ENCODE peak calls at places on chromosomes 12 and 14, in six cellular contexts. One of them, this sample, is unnamed.

GRCh38 chr12:22340143-22340542 is 5.6 kb upstream of the ST8SIA1 start:
- DNase-seq in IMR-90: no peak
- DNase-seq in upper lobe of right lung: peak; percentile 70
- DNase-seq in tibial nerve: no peak
- DNase-seq in colonic mucosa: no peak
- DNase-seq in cardiac muscle cell: no peak
- DNase-seq in this sample: no peak

GRCh38 chr12:47591387-47591786 is 114.4 kb downstream of the RPAP3 start:
- DNase-seq in upper lobe of right lung: no peak
- DNase-seq in cardiac muscle cell: no peak
- DNase-seq in IMR-90: no peak
- DNase-seq in colonic mucosa: no peak
- DNase-seq in tibial nerve: no peak
- DNase-seq in this sample: no peak

GRCh38 chr12:15693233-15693911 is 95.8 kb downstream of the EPS8 start:
- DNase-seq in cardiac muscle cell: no peak
- DNase-seq in colonic mucosa: no peak
- DNase-seq in upper lobe of right lung: no peak
- DNase-seq in tibial nerve: no peak
- DNase-seq in IMR-90: peak; percentile 89
- DNase-seq in this sample: no peak

GRCh38 chr12:55955344-55955743 is 10.5 kb downstream of the PMEL start:
- DNase-seq in colonic mucosa: no peak
- DNase-seq in cardiac muscle cell: no peak
- DNase-seq in tibial nerve: no peak
- DNase-seq in upper lobe of right lung: no peak
- DNase-seq in IMR-90: no peak
- DNase-seq in this sample: no peak

GRCh38 chr12:27703720-27704452 is 6.7 kb upstream of the MRPS35 start:
- DNase-seq in colonic mucosa: peak; percentile 91
- DNase-seq in upper lobe of right lung: no peak
- DNase-seq in cardiac muscle cell: peak; percentile 78
- DNase-seq in IMR-90: peak; percentile 89
- DNase-seq in tibial nerve: peak; percentile 34
- DNase-seq in this sample: peak; percentile 49

GRCh38 chr14:103096387-103096786 is 1.9 kb downstream of the EXOC3L4 start:
- DNase-seq in cardiac muscle cell: no peak
- DNase-seq in IMR-90: no peak
- DNase-seq in upper lobe of right lung: no peak
- DNase-seq in tibial nerve: no peak
- DNase-seq in colonic mucosa: no peak
- DNase-seq in this sample: no peak

GRCh38 chr12:122028601-122029560 is 7.2 kb downstream of the BCL7A start:
- DNase-seq in upper lobe of right lung: no peak
- DNase-seq in cardiac muscle cell: no peak
- DNase-seq in IMR-90: no peak
- DNase-seq in tibial nerve: no peak
- DNase-seq in colonic mucosa: no peak
- DNase-seq in this sample: no peak

GRCh38 chr12:69071091-69071370 is 138.1 kb upstream of the CPM start:
- DNase-seq in upper lobe of right lung: no peak
- DNase-seq in tibial nerve: no peak
- DNase-seq in cardiac muscle cell: no peak
- DNase-seq in colonic mucosa: no peak
- DNase-seq in IMR-90: no peak
- DNase-seq in this sample: no peak

GRCh38 chr14:73452341-73453191 is 5.8 kb downstream of the NUMB start:
- DNase-seq in tibial nerve: no peak
- DNase-seq in upper lobe of right lung: no peak
- DNase-seq in cardiac muscle cell: no peak
- DNase-seq in IMR-90: peak; percentile 97
- DNase-seq in colonic mucosa: no peak
- DNase-seq in this sample: peak; percentile 54

GRCh38 chr12:21751517-21751916 is 23.0 kb downstream of the KCNJ8 start:
- DNase-seq in cardiac muscle cell: no peak
- DNase-seq in colonic mucosa: peak; percentile 30
- DNase-seq in upper lobe of right lung: no peak
- DNase-seq in IMR-90: peak; percentile 74
- DNase-seq in tibial nerve: no peak
- DNase-seq in this sample: no peak

GRCh38 chr12:52984136-52984535 is 22.1 kb upstream of the EIF4B start:
- DNase-seq in IMR-90: no peak
- DNase-seq in tibial nerve: no peak
- DNase-seq in upper lobe of right lung: no peak
- DNase-seq in colonic mucosa: no peak
- DNase-seq in cardiac muscle cell: no peak
- DNase-seq in this sample: no peak

GRCh38 chr12:50790081-50790480 is 26.2 kb downstream of the ATF1 start:
- DNase-seq in colonic mucosa: no peak
- DNase-seq in cardiac muscle cell: no peak
- DNase-seq in tibial nerve: no peak
- DNase-seq in IMR-90: no peak
- DNase-seq in upper lobe of right lung: no peak
- DNase-seq in this sample: no peak

GRCh38 chr14:38098074-38098846 is 109.4 kb upstream of the SSTR1 start:
- DNase-seq in tibial nerve: no peak
- DNase-seq in upper lobe of right lung: no peak
- DNase-seq in IMR-90: peak; percentile 95
- DNase-seq in colonic mucosa: no peak
- DNase-seq in cardiac muscle cell: no peak
- DNase-seq in this sample: peak; percentile 15

GRCh38 chr12:53695148-53696138 is 19.6 kb upstream of the ATP5MC2 start:
- DNase-seq in cardiac muscle cell: peak; percentile 38
- DNase-seq in IMR-90: peak; percentile 55
- DNase-seq in tibial nerve: no peak
- DNase-seq in colonic mucosa: peak; percentile 25
- DNase-seq in upper lobe of right lung: peak; percentile 69
- DNase-seq in this sample: peak; percentile 76

GRCh38 chr14:75980856-75981255 is 939 bp downstream of the TGFB3 start:
- DNase-seq in upper lobe of right lung: no peak
- DNase-seq in IMR-90: no peak
- DNase-seq in colonic mucosa: no peak
- DNase-seq in tibial nerve: no peak
- DNase-seq in cardiac muscle cell: no peak
- DNase-seq in this sample: no peak

GRCh38 chr12:74849801-74850200 is 312.2 kb downstream of the ATXN7L3B start:
- DNase-seq in upper lobe of right lung: no peak
- DNase-seq in IMR-90: no peak
- DNase-seq in colonic mucosa: no peak
- DNase-seq in cardiac muscle cell: no peak
- DNase-seq in tibial nerve: no peak
- DNase-seq in this sample: no peak

GRCh38 chr14:69987416-69988144 is 108.4 kb downstream of the SMOC1 start:
- DNase-seq in cardiac muscle cell: no peak
- DNase-seq in colonic mucosa: no peak
- DNase-seq in tibial nerve: no peak
- DNase-seq in IMR-90: no peak
- DNase-seq in upper lobe of right lung: no peak
- DNase-seq in this sample: no peak

GRCh38 chr14:95835331-95835730 is 41.3 kb upstream of the TUNAR start:
- DNase-seq in IMR-90: peak; percentile 3
- DNase-seq in upper lobe of right lung: no peak
- DNase-seq in cardiac muscle cell: no peak
- DNase-seq in colonic mucosa: no peak
- DNase-seq in tibial nerve: no peak
- DNase-seq in this sample: no peak

GRCh38 chr14:71478542-71478941 is 453.7 kb upstream of the RGS6 start:
- DNase-seq in colonic mucosa: no peak
- DNase-seq in cardiac muscle cell: no peak
- DNase-seq in upper lobe of right lung: no peak
- DNase-seq in tibial nerve: no peak
- DNase-seq in IMR-90: peak; percentile 64
- DNase-seq in this sample: peak; percentile 26

GRCh38 chr14:35287481-35288013 is 4.6 kb upstream of the PSMA6 start:
- DNase-seq in upper lobe of right lung: no peak
- DNase-seq in IMR-90: no peak
- DNase-seq in tibial nerve: no peak
- DNase-seq in colonic mucosa: no peak
- DNase-seq in cardiac muscle cell: no peak
- DNase-seq in this sample: no peak

GRCh38 chr12:22396253-22396652 is 61.7 kb upstream of the ST8SIA1 start:
- DNase-seq in tibial nerve: no peak
- DNase-seq in colonic mucosa: no peak
- DNase-seq in upper lobe of right lung: no peak
- DNase-seq in cardiac muscle cell: no peak
- DNase-seq in IMR-90: no peak
- DNase-seq in this sample: no peak

GRCh38 chr12:92717202-92717601 is 14.4 kb downstream of the PLEKHG7 start:
- DNase-seq in colonic mucosa: no peak
- DNase-seq in tibial nerve: no peak
- DNase-seq in upper lobe of right lung: no peak
- DNase-seq in IMR-90: peak; percentile 38
- DNase-seq in cardiac muscle cell: no peak
- DNase-seq in this sample: no peak

GRCh38 chr12:54207539-54208267 is 18.9 kb upstream of the SMUG1 start:
- DNase-seq in upper lobe of right lung: peak; percentile 84
- DNase-seq in cardiac muscle cell: peak; percentile 80
- DNase-seq in IMR-90: peak; percentile 37
- DNase-seq in tibial nerve: peak; percentile 67
- DNase-seq in colonic mucosa: peak; percentile 75
- DNase-seq in this sample: peak; percentile 93

GRCh38 chr12:63206908-63207307 is 55.9 kb upstream of the AVPR1A start:
- DNase-seq in upper lobe of right lung: no peak
- DNase-seq in colonic mucosa: peak; percentile 31
- DNase-seq in IMR-90: no peak
- DNase-seq in cardiac muscle cell: no peak
- DNase-seq in tibial nerve: peak; percentile 19
- DNase-seq in this sample: peak; percentile 24

GRCh38 chr14:74380845-74381244 is 32.6 kb downstream of the VRTN start:
- DNase-seq in IMR-90: no peak
- DNase-seq in tibial nerve: no peak
- DNase-seq in cardiac muscle cell: no peak
- DNase-seq in upper lobe of right lung: peak; percentile 20
- DNase-seq in colonic mucosa: no peak
- DNase-seq in this sample: no peak

GRCh38 chr14:61598980-61599379 is 96.3 kb upstream of the HIF1A start:
- DNase-seq in cardiac muscle cell: peak; percentile 79
- DNase-seq in tibial nerve: no peak
- DNase-seq in IMR-90: no peak
- DNase-seq in colonic mucosa: no peak
- DNase-seq in upper lobe of right lung: no peak
- DNase-seq in this sample: no peak

GRCh38 chr12:53676715-53677611 is 1.1 kb upstream of the ATP5MC2 start:
- DNase-seq in IMR-90: peak; percentile 32
- DNase-seq in cardiac muscle cell: peak; percentile 52
- DNase-seq in upper lobe of right lung: peak; percentile 73
- DNase-seq in colonic mucosa: peak; percentile 45
- DNase-seq in tibial nerve: no peak
- DNase-seq in this sample: peak; percentile 15

GRCh38 chr14:34362625-34363251 is 99.3 kb downstream of the SPTSSA start:
- DNase-seq in upper lobe of right lung: no peak
- DNase-seq in cardiac muscle cell: no peak
- DNase-seq in IMR-90: no peak
- DNase-seq in colonic mucosa: no peak
- DNase-seq in tibial nerve: no peak
- DNase-seq in this sample: no peak

GRCh38 chr14:90808759-90809529 is 7.3 kb downstream of the TTC7B start:
- DNase-seq in upper lobe of right lung: no peak
- DNase-seq in colonic mucosa: no peak
- DNase-seq in cardiac muscle cell: no peak
- DNase-seq in IMR-90: peak; percentile 25
- DNase-seq in tibial nerve: no peak
- DNase-seq in this sample: no peak
- H3K4me1 ChIP-seq in upper lobe of right lung: peaks cover 11% of the 10 kb centered on the region
- H3K4me1 ChIP-seq in colonic mucosa: no peaks in the 10 kb centered on the region
- H3K4me1 ChIP-seq in cardiac muscle cell: peaks cover 12% of the 10 kb centered on the region
- H3K4me1 ChIP-seq in IMR-90: peaks cover 2% of the 10 kb centered on the region
- H3K4me1 ChIP-seq in tibial nerve: no peaks in the 10 kb centered on the region
- H3K4me1 ChIP-seq in this sample: peaks cover 6% of the 10 kb centered on the region

GRCh38 chr14:39432619-39433451 is 602 bp upstream of the FBXO33 start:
- DNase-seq in cardiac muscle cell: peak; percentile 94
- DNase-seq in tibial nerve: peak; percentile 72
- DNase-seq in IMR-90: peak; percentile 65
- DNase-seq in colonic mucosa: peak; percentile 93
- DNase-seq in upper lobe of right lung: peak; percentile 98
- DNase-seq in this sample: peak; percentile 75
- TF ChIP-seq CTCF in cardiac muscle cell: no peak
- TF ChIP-seq CTCF in tibial nerve: peak; percentile 23
- TF ChIP-seq CTCF in IMR-90: peak; percentile 7
- TF ChIP-seq CTCF in colonic mucosa: no peak
- TF ChIP-seq CTCF in upper lobe of right lung: peak; percentile 23
- TF ChIP-seq CTCF in this sample: peak; percentile 59

GRCh38 chr14:64644629-64645028 is 59.6 kb upstream of the PLEKHG3 start:
- DNase-seq in colonic mucosa: no peak
- DNase-seq in IMR-90: no peak
- DNase-seq in upper lobe of right lung: no peak
- DNase-seq in tibial nerve: no peak
- DNase-seq in cardiac muscle cell: no peak
- DNase-seq in this sample: no peak

GRCh38 chr14:64641760-64642159 is 62.5 kb upstream of the PLEKHG3 start:
- DNase-seq in colonic mucosa: no peak
- DNase-seq in tibial nerve: no peak
- DNase-seq in cardiac muscle cell: no peak
- DNase-seq in upper lobe of right lung: no peak
- DNase-seq in IMR-90: no peak
- DNase-seq in this sample: no peak

GRCh38 chr14:64643709-64644108 is 60.5 kb upstream of the PLEKHG3 start:
- DNase-seq in IMR-90: no peak
- DNase-seq in tibial nerve: no peak
- DNase-seq in cardiac muscle cell: no peak
- DNase-seq in upper lobe of right lung: no peak
- DNase-seq in colonic mucosa: no peak
- DNase-seq in this sample: no peak

GRCh38 chr14:64646103-64646502 is 58.1 kb upstream of the PLEKHG3 start:
- DNase-seq in cardiac muscle cell: no peak
- DNase-seq in IMR-90: peak; percentile 71
- DNase-seq in tibial nerve: no peak
- DNase-seq in upper lobe of right lung: no peak
- DNase-seq in colonic mucosa: no peak
- DNase-seq in this sample: no peak

DNA sequence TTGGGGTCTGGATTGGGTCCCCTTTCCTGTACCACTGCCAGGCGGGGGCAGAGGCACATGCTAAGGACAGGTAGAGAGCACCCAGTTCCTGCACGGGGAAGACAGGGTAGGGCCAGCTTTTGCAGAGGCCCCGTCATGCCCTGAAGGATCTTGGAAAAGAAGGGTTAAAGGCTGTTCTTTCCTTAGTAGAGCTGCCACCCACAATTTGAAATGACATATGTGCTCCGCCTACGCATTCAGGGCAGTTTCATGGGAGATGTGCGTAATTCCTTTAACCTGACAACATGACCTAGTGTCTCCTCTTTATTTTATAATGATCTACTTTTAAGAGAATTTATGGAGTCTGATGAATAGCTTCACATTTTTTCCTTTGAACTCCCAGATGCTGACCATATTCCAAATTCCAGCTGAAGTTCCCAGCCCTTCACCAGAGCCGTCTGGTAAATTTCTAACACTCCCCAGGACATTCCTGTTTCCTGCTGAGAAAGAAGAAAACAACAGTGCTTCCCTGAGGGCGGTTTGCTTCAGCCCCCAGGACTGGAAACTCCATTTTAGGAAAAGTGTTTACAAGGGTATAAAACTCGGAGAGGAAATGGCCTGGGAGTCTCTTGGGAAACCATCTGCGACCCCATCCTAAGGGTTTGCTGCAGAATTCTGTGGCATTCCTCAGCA is 58.9 kb upstream of the PLEKHG3 start:
- DNase-seq in colonic mucosa: no peak
- DNase-seq in IMR-90: peak; percentile 97
- DNase-seq in cardiac muscle cell: peak; percentile 67
- DNase-seq in tibial nerve: no peak
- DNase-seq in upper lobe of right lung: no peak
- DNase-seq in this sample: peak; percentile 57
- H3K27ac ChIP-seq in colonic mucosa: no peak overlapping the region
- H3K27ac ChIP-seq in IMR-90: peak overlapping the region; percentile 96
- H3K27ac ChIP-seq in cardiac muscle cell: peak overlapping the region; percentile 93
- H3K27ac ChIP-seq in tibial nerve: peak overlapping the region; percentile 82
- H3K27ac ChIP-seq in upper lobe of right lung: peak overlapping the region; percentile 66
- H3K27ac ChIP-seq in this sample: peak overlapping the region; percentile 47

GRCh38 chr12:111841236-111841749 is 735 bp upstream of the MAPKAPK5 start:
- DNase-seq in colonic mucosa: no peak
- DNase-seq in cardiac muscle cell: no peak
- DNase-seq in IMR-90: no peak
- DNase-seq in tibial nerve: no peak
- DNase-seq in upper lobe of right lung: no peak
- DNase-seq in this sample: no peak
- H3K4me1 ChIP-seq in colonic mucosa: peaks cover 18% of the 10 kb centered on the region
- H3K4me1 ChIP-seq in cardiac muscle cell: peaks cover 16% of the 10 kb centered on the region
- H3K4me1 ChIP-seq in IMR-90: no peaks in the 10 kb centered on the region
- H3K4me1 ChIP-seq in tibial nerve: no peaks in the 10 kb centered on the region
- H3K4me1 ChIP-seq in upper lobe of right lung: peaks cover 37% of the 10 kb centered on the region
- H3K4me1 ChIP-seq in this sample: no peaks in the 10 kb centered on the region